ENCODE peak calls at places on chromosomes 3 and 15, in seven cellular contexts. Y is endodermal cell; O is spleen; H is suprapubic skin; Q is lower lobe of right lung; M is CD4-positive, alpha-beta memory T cell; X is neuronal stem cell. U is an unnamed sample.

GRCh38 chr15:66178531-66178910 is 75.0 kb downstream of the MEGF11 start:
- DNase-seq in X (no peak), H (no peak), Q (no peak), Y (peak; percentile 68), M (no peak), O (peak; percentile 17), U (no peak)

GRCh38 chr15:75597667-75598341 is 18.7 kb upstream of the PTPN9 start:
- DNase-seq in Y (peak; percentile 77), X (no peak), M (peak; percentile 31), H (no peak), Q (no peak), O (no peak), U (no peak)

GRCh38 chr15:39025331-39025730 is 460.7 kb upstream of the RASGRP1 start:
- DNase-seq in M (no peak), Y (no peak), X (no peak), O (no peak), H (no peak), Q (no peak), U (no peak)

GRCh38 chr3:183252973-183253363 is at the start of gene B3GNT5:
- DNase-seq in M (no peak), O (peak; percentile 81), H (peak; percentile 87), Q (peak; percentile 90), X (no peak), Y (peak; percentile 84), U (no peak)

GRCh38 chr15:99762288-99762687 is 29.1 kb upstream of the LYSMD4 start:
- DNase-seq in Q (no peak), X (no peak), Y (no peak), O (no peak), H (no peak), M (no peak), U (no peak)

GRCh38 chr3:194009892-194010533 is 125.9 kb upstream of the HES1 start:
- DNase-seq in O (no peak), Q (no peak), Y (peak; percentile 84), X (no peak), M (no peak), H (no peak), U (no peak)

GRCh38 chr3:36147934-36148333 is 232.4 kb upstream of the STAC start:
- DNase-seq in X (no peak), Q (no peak), H (no peak), Y (no peak), O (no peak), M (no peak), U (no peak)

GRCh38 chr3:134646086-134646485 is 4.7 kb downstream of the KY start:
- DNase-seq in O (no peak), Y (peak; percentile 19), H (no peak), X (no peak), M (no peak), Q (no peak), U (no peak)

GRCh38 chr3:113088616-113089015 is 97.8 kb downstream of the GTPBP8 start:
- DNase-seq in H (no peak), M (no peak), O (no peak), Q (no peak), X (no peak), Y (no peak), U (no peak)

GRCh38 chr15:66588537-66588936 is 22.7 kb upstream of the LCTL start:
- DNase-seq in Q (peak; percentile 30), O (no peak), M (no peak), X (no peak), H (no peak), Y (peak; percentile 87), U (no peak)

GRCh38 chr15:40550381-40551037 is 14.3 kb downstream of the CCDC32 start:
- DNase-seq in Q (no peak), M (no peak), H (no peak), O (no peak), Y (no peak), X (no peak), U (no peak)

GRCh38 chr3:141294848-141295247 is 63.2 kb downstream of the PXYLP1 start:
- DNase-seq in X (no peak), O (no peak), Q (no peak), M (no peak), Y (no peak), H (no peak), U (no peak)

GRCh38 chr3:170117134-170117533 is 64.4 kb downstream of the PHC3 start:
- DNase-seq in H (no peak), Q (no peak), M (no peak), X (no peak), O (no peak), Y (peak; percentile 52), U (no peak)

GRCh38 chr3:13015286-13016082 is 57.7 kb downstream of the IQSEC1 start:
- DNase-seq in O (peak; percentile 94), H (peak; percentile 77), Q (peak; percentile 76), X (no peak), M (peak; percentile 74), Y (no peak), U (peak; percentile 82)

GRCh38 chr15:66883322-66883911 is 181.4 kb downstream of the SMAD6 start:
- DNase-seq in O (no peak), H (peak; percentile 97), Y (peak; percentile 95), M (no peak), X (peak; percentile 84), Q (peak; percentile 73), U (peak; percentile 96)

GRCh38 chr15:51483985-51484384 is 138.6 kb downstream of the DMXL2 start:
- DNase-seq in O (no peak), M (no peak), X (no peak), H (no peak), Q (no peak), Y (no peak), U (no peak)

GRCh38 chr15:72604794-72605193 is 49.7 kb upstream of the GOLGA6B start:
- DNase-seq in Q (no peak), M (no peak), H (no peak), Y (peak; percentile 87), X (peak; percentile 40), O (no peak), U (no peak)

GRCh38 chr15:46411900-46412299 is 777.1 kb downstream of the SQOR start:
- DNase-seq in X (no peak), H (no peak), M (no peak), O (no peak), Y (no peak), Q (no peak), U (no peak)

GRCh38 chr3:126493731-126494130 is 18.0 kb upstream of the ZXDC start:
- DNase-seq in X (no peak), Q (no peak), O (peak; percentile 57), Y (no peak), M (no peak), H (no peak), U (no peak)

GRCh38 chr3:15041950-15042349 is 23.2 kb downstream of the MRPS25 start:
- DNase-seq in Y (no peak), Q (peak; percentile 54), H (no peak), O (no peak), M (no peak), X (no peak), U (no peak)
- H3K36me3 ChIP-seq in Y (peaks cover 86% of the 10 kb centered on the region), Q (peaks cover 99% of the 10 kb centered on the region), H (peaks cover 95% of the 10 kb centered on the region), O (peaks cover 100% of the 10 kb centered on the region), M (peaks cover 82% of the 10 kb centered on the region), X (peaks cover 99% of the 10 kb centered on the region), U (peaks cover 10% of the 10 kb centered on the region)

GRCh38 chr3:100400424-100400781 is 486 bp downstream of the TOMM70 start:
- DNase-seq in Y (no peak), M (peak; percentile 32), Q (no peak), O (no peak), H (peak; percentile 64), X (peak; percentile 20), U (no peak)

GRCh38 chr3:100400782-100401673 is at the start of the genes LNP1 and TOMM70:
- DNase-seq in X (peak; percentile 94), M (peak; percentile 94), Y (peak; percentile 98), Q (peak; percentile 99), H (peak; percentile 98), O (peak; percentile 97), U (peak; percentile 98)

GRCh38 chr3:100396967-100397366 is 3.9 kb downstream of the TOMM70 start:
- DNase-seq in X (no peak), Y (no peak), O (no peak), Q (no peak), M (no peak), H (no peak), U (no peak)

GRCh38 chr3:100401674-100402036 is 316 bp downstream of the LNP1 start:
- DNase-seq in O (peak; percentile 86), H (peak; percentile 65), Q (peak; percentile 52), Y (no peak), X (no peak), M (no peak), U (peak; percentile 79)

DNA sequence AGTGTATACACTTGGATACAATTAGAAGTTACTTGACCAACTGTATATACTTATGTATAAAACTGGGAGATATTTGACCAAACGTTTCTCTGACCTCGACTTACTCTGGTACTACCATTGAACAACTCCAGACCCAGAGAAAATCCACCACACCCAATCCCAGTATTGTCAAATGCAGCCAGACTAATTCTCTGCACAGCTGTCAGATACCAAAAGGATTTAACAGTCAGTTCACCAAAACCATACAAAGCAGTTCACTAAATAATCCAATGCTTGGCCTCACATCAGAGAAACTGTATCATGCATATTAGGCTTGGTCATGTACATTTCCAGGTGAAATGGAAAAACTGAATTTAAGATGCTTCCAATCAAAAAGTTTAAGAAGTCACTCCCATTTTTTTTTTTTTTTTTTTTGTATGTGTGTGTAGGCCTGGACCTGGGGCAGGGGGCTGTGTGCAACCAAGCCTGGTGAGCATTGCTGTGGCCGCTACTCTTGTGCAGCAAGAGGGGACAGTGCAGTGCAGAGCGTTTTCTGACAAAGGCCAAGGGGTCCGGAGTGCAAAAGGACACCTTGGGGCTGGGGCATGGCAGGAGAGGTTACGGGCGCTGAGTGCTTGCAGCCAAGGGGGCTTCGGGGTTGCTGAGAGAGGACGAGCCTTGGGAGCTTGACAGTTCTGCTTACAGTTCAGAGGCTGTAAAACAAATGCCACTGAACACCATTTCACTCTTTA is 1.4 kb downstream of the TOMM70 start:
- DNase-seq in H (no peak), Y (no peak), O (peak; percentile 76), M (no peak), Q (no peak), X (no peak), U (peak; percentile 46)
- H3K4me1 ChIP-seq in H (peaks cover 49% of the 10 kb centered on the region), Y (no peaks in the 10 kb centered on the region), O (peaks cover 26% of the 10 kb centered on the region), M (peaks cover 60% of the 10 kb centered on the region), Q (peaks cover 40% of the 10 kb centered on the region), X (peaks cover 10% of the 10 kb centered on the region), U (no peaks in the 10 kb centered on the region)

GRCh38 chr3:57544181-57545125 is at the start of gene DNAH12:
- DNase-seq in Y (peak; percentile 99), Q (peak; percentile 72), O (no peak), M (no peak), X (peak; percentile 79), H (no peak), U (no peak)
- H3K4me3 ChIP-seq in Y (peak within 1 kb of the TSS; percentile 73), Q (peak within 1 kb of the TSS; percentile 37), O (no peak within 1 kb of the TSS), M (no peak within 1 kb of the TSS), X (peak within 1 kb of the TSS; percentile 3), H (peak within 1 kb of the TSS; percentile 37), U (no peak within 1 kb of the TSS)

GRCh38 chr15:68652141-68652540 is 73.3 kb downstream of the CORO2B start:
- DNase-seq in X (no peak), M (no peak), Q (no peak), O (peak; percentile 6), H (peak; percentile 53), Y (peak; percentile 71), U (peak; percentile 30)

GRCh38 chr15:68650901-68651709 is 72.3 kb downstream of the CORO2B start:
- DNase-seq in Y (peak; percentile 99), Q (peak; percentile 66), H (peak; percentile 65), O (peak; percentile 88), X (peak; percentile 74), M (peak; percentile 6), U (peak; percentile 89)

GRCh38 chr15:68653795-68654194 is 75.0 kb downstream of the CORO2B start:
- DNase-seq in M (no peak), O (no peak), H (no peak), Q (no peak), Y (peak; percentile 30), X (no peak), U (no peak)

GRCh38 chr15:68654786-68655560 is 76.2 kb downstream of the CORO2B start:
- DNase-seq in H (peak; percentile 37), Y (peak; percentile 29), M (no peak), O (peak; percentile 34), Q (no peak), X (no peak), U (no peak)

GRCh38 chr15:68653031-68653635 is 74.3 kb downstream of the CORO2B start:
- DNase-seq in H (peak; percentile 59), X (no peak), Y (peak; percentile 29), M (no peak), Q (no peak), O (peak; percentile 31), U (peak; percentile 30)
- H3K36me3 ChIP-seq in H (no peaks in the 10 kb centered on the region), X (peaks cover 6% of the 10 kb centered on the region), Y (no peaks in the 10 kb centered on the region), M (no peaks in the 10 kb centered on the region), Q (no peaks in the 10 kb centered on the region), O (no peaks in the 10 kb centered on the region), U (no peaks in the 10 kb centered on the region)